ENCODE peak calls at places on chromosomes 6 and 20, in seven cellular contexts. One of them, this sample, is unnamed.

GRCh38 chr6:6881438-6882267 is 226.1 kb upstream of the RREB1 start:
- DNase-seq in NCI-H82: no peak
- DNase-seq in stimulated activated CD4-positive, alpha-beta T cell treated with anti-CD3 and anti-CD28 coated beads, Interleukin-12 subunit alpha, Interleukin-12 subunit beta, amount 100 ng/mL, for 4 hours: no peak
- DNase-seq in stromal cell of bone marrow: no peak
- DNase-seq in HEK293T: no peak
- DNase-seq in epithelial cell of esophagus: peak
- DNase-seq in left cardiac atrium: no peak
- DNase-seq in this sample: no peak

GRCh38 chr20:8744228-8744844 is 324.6 kb upstream of the PLCB4 start:
- DNase-seq in NCI-H82: no peak
- DNase-seq in HEK293T: no peak
- DNase-seq in epithelial cell of esophagus: peak
- DNase-seq in left cardiac atrium: no peak
- DNase-seq in stromal cell of bone marrow: peak
- DNase-seq in stimulated activated CD4-positive, alpha-beta T cell treated with anti-CD3 and anti-CD28 coated beads, Interleukin-12 subunit alpha, Interleukin-12 subunit beta, amount 100 ng/mL, for 4 hours: no peak
- DNase-seq in this sample: no peak

GRCh38 chr20:56328861-56329260 is 29.9 kb upstream of the FAM210B start:
- DNase-seq in stimulated activated CD4-positive, alpha-beta T cell treated with anti-CD3 and anti-CD28 coated beads, Interleukin-12 subunit alpha, Interleukin-12 subunit beta, amount 100 ng/mL, for 4 hours: no peak
- DNase-seq in left cardiac atrium: no peak
- DNase-seq in HEK293T: no peak
- DNase-seq in epithelial cell of esophagus: peak
- DNase-seq in NCI-H82: no peak
- DNase-seq in stromal cell of bone marrow: no peak
- DNase-seq in this sample: no peak

GRCh38 chr6:129709909-129710721 is at the start of gene ARHGAP18:
- DNase-seq in NCI-H82: peak
- DNase-seq in epithelial cell of esophagus: peak
- DNase-seq in stromal cell of bone marrow: peak
- DNase-seq in stimulated activated CD4-positive, alpha-beta T cell treated with anti-CD3 and anti-CD28 coated beads, Interleukin-12 subunit alpha, Interleukin-12 subunit beta, amount 100 ng/mL, for 4 hours: peak
- DNase-seq in left cardiac atrium: peak
- DNase-seq in HEK293T: peak
- DNase-seq in this sample: peak

GRCh38 chr6:132964101-132964867 is 149.9 kb downstream of the RPS12 start:
- DNase-seq in HEK293T: no peak
- DNase-seq in stimulated activated CD4-positive, alpha-beta T cell treated with anti-CD3 and anti-CD28 coated beads, Interleukin-12 subunit alpha, Interleukin-12 subunit beta, amount 100 ng/mL, for 4 hours: no peak
- DNase-seq in stromal cell of bone marrow: peak
- DNase-seq in epithelial cell of esophagus: peak
- DNase-seq in left cardiac atrium: no peak
- DNase-seq in NCI-H82: no peak
- DNase-seq in this sample: no peak

GRCh38 chr6:170529839-170530520 is 23.1 kb downstream of the PSMB1 start:
- DNase-seq in NCI-H82: peak
- DNase-seq in HEK293T: peak
- DNase-seq in stromal cell of bone marrow: peak
- DNase-seq in stimulated activated CD4-positive, alpha-beta T cell treated with anti-CD3 and anti-CD28 coated beads, Interleukin-12 subunit alpha, Interleukin-12 subunit beta, amount 100 ng/mL, for 4 hours: peak
- DNase-seq in left cardiac atrium: peak
- DNase-seq in epithelial cell of esophagus: peak
- DNase-seq in this sample: peak

GRCh38 chr6:161373905-161374451 is 100.1 kb upstream of the AGPAT4 start:
- DNase-seq in NCI-H82: peak
- DNase-seq in HEK293T: peak
- DNase-seq in left cardiac atrium: peak
- DNase-seq in stromal cell of bone marrow: no peak
- DNase-seq in epithelial cell of esophagus: peak
- DNase-seq in stimulated activated CD4-positive, alpha-beta T cell treated with anti-CD3 and anti-CD28 coated beads, Interleukin-12 subunit alpha, Interleukin-12 subunit beta, amount 100 ng/mL, for 4 hours: peak
- DNase-seq in this sample: peak

GRCh38 chr6:130575971-130576370 is 210.2 kb downstream of the TMEM200A start:
- DNase-seq in epithelial cell of esophagus: no peak
- DNase-seq in stimulated activated CD4-positive, alpha-beta T cell treated with anti-CD3 and anti-CD28 coated beads, Interleukin-12 subunit alpha, Interleukin-12 subunit beta, amount 100 ng/mL, for 4 hours: no peak
- DNase-seq in left cardiac atrium: no peak
- DNase-seq in HEK293T: no peak
- DNase-seq in NCI-H82: no peak
- DNase-seq in stromal cell of bone marrow: no peak
- DNase-seq in this sample: no peak

GRCh38 chr6:8229913-8230312 is 127.6 kb upstream of the EEF1E1 start:
- DNase-seq in stromal cell of bone marrow: no peak
- DNase-seq in left cardiac atrium: no peak
- DNase-seq in NCI-H82: no peak
- DNase-seq in epithelial cell of esophagus: peak
- DNase-seq in HEK293T: no peak
- DNase-seq in stimulated activated CD4-positive, alpha-beta T cell treated with anti-CD3 and anti-CD28 coated beads, Interleukin-12 subunit alpha, Interleukin-12 subunit beta, amount 100 ng/mL, for 4 hours: no peak
- DNase-seq in this sample: no peak

GRCh38 chr6:16346831-16347230 is 108.4 kb downstream of the GMPR start:
- DNase-seq in left cardiac atrium: no peak
- DNase-seq in stimulated activated CD4-positive, alpha-beta T cell treated with anti-CD3 and anti-CD28 coated beads, Interleukin-12 subunit alpha, Interleukin-12 subunit beta, amount 100 ng/mL, for 4 hours: no peak
- DNase-seq in stromal cell of bone marrow: no peak
- DNase-seq in epithelial cell of esophagus: no peak
- DNase-seq in NCI-H82: no peak
- DNase-seq in HEK293T: no peak
- DNase-seq in this sample: no peak

GRCh38 chr20:4763776-4764525 is 42.2 kb downstream of the PRND start:
- DNase-seq in HEK293T: no peak
- DNase-seq in stimulated activated CD4-positive, alpha-beta T cell treated with anti-CD3 and anti-CD28 coated beads, Interleukin-12 subunit alpha, Interleukin-12 subunit beta, amount 100 ng/mL, for 4 hours: no peak
- DNase-seq in NCI-H82: no peak
- DNase-seq in left cardiac atrium: no peak
- DNase-seq in stromal cell of bone marrow: no peak
- DNase-seq in epithelial cell of esophagus: peak
- DNase-seq in this sample: no peak

GRCh38 chr6:56911847-56912246 is 43.1 kb upstream of the BEND6 start:
- DNase-seq in stromal cell of bone marrow: peak
- DNase-seq in stimulated activated CD4-positive, alpha-beta T cell treated with anti-CD3 and anti-CD28 coated beads, Interleukin-12 subunit alpha, Interleukin-12 subunit beta, amount 100 ng/mL, for 4 hours: no peak
- DNase-seq in HEK293T: no peak
- DNase-seq in NCI-H82: no peak
- DNase-seq in left cardiac atrium: no peak
- DNase-seq in epithelial cell of esophagus: peak
- DNase-seq in this sample: no peak

GRCh38 chr6:63307581-63308246 is 12.1 kb downstream of the LGSN start:
- DNase-seq in stimulated activated CD4-positive, alpha-beta T cell treated with anti-CD3 and anti-CD28 coated beads, Interleukin-12 subunit alpha, Interleukin-12 subunit beta, amount 100 ng/mL, for 4 hours: no peak
- DNase-seq in epithelial cell of esophagus: peak
- DNase-seq in HEK293T: peak
- DNase-seq in left cardiac atrium: no peak
- DNase-seq in NCI-H82: peak
- DNase-seq in stromal cell of bone marrow: peak
- DNase-seq in this sample: no peak

GRCh38 chr6:107716688-107717089 is 107.4 kb downstream of the SCML4 start:
- DNase-seq in epithelial cell of esophagus: peak
- DNase-seq in stimulated activated CD4-positive, alpha-beta T cell treated with anti-CD3 and anti-CD28 coated beads, Interleukin-12 subunit alpha, Interleukin-12 subunit beta, amount 100 ng/mL, for 4 hours: peak
- DNase-seq in HEK293T: peak
- DNase-seq in NCI-H82: peak
- DNase-seq in stromal cell of bone marrow: no peak
- DNase-seq in left cardiac atrium: no peak
- DNase-seq in this sample: no peak

GRCh38 chr6:12103158-12103557 is 91.0 kb downstream of the HIVEP1 start:
- DNase-seq in stimulated activated CD4-positive, alpha-beta T cell treated with anti-CD3 and anti-CD28 coated beads, Interleukin-12 subunit alpha, Interleukin-12 subunit beta, amount 100 ng/mL, for 4 hours: no peak
- DNase-seq in epithelial cell of esophagus: no peak
- DNase-seq in stromal cell of bone marrow: no peak
- DNase-seq in NCI-H82: peak
- DNase-seq in HEK293T: no peak
- DNase-seq in left cardiac atrium: no peak
- DNase-seq in this sample: no peak

GRCh38 chr6:35804996-35805736 is at the start of gene LHFPL5:
- DNase-seq in stimulated activated CD4-positive, alpha-beta T cell treated with anti-CD3 and anti-CD28 coated beads, Interleukin-12 subunit alpha, Interleukin-12 subunit beta, amount 100 ng/mL, for 4 hours: peak
- DNase-seq in epithelial cell of esophagus: peak
- DNase-seq in HEK293T: peak
- DNase-seq in stromal cell of bone marrow: no peak
- DNase-seq in left cardiac atrium: peak
- DNase-seq in NCI-H82: peak
- DNase-seq in this sample: peak

GRCh38 chr6:157070403-157071107 is 252.8 kb downstream of the TMEM242 start:
- DNase-seq in stimulated activated CD4-positive, alpha-beta T cell treated with anti-CD3 and anti-CD28 coated beads, Interleukin-12 subunit alpha, Interleukin-12 subunit beta, amount 100 ng/mL, for 4 hours: no peak
- DNase-seq in left cardiac atrium: no peak
- DNase-seq in stromal cell of bone marrow: no peak
- DNase-seq in epithelial cell of esophagus: no peak
- DNase-seq in NCI-H82: no peak
- DNase-seq in HEK293T: peak
- DNase-seq in this sample: no peak

GRCh38 chr6:125153541-125154183 is at the start of gene TPD52L1:
- DNase-seq in NCI-H82: peak
- DNase-seq in stromal cell of bone marrow: peak
- DNase-seq in HEK293T: peak
- DNase-seq in left cardiac atrium: peak
- DNase-seq in epithelial cell of esophagus: peak
- DNase-seq in stimulated activated CD4-positive, alpha-beta T cell treated with anti-CD3 and anti-CD28 coated beads, Interleukin-12 subunit alpha, Interleukin-12 subunit beta, amount 100 ng/mL, for 4 hours: peak
- DNase-seq in this sample: peak

GRCh38 chr20:4729265-4729664 is 7.6 kb downstream of the PRND start:
- DNase-seq in stromal cell of bone marrow: no peak
- DNase-seq in epithelial cell of esophagus: peak
- DNase-seq in NCI-H82: no peak
- DNase-seq in HEK293T: no peak
- DNase-seq in stimulated activated CD4-positive, alpha-beta T cell treated with anti-CD3 and anti-CD28 coated beads, Interleukin-12 subunit alpha, Interleukin-12 subunit beta, amount 100 ng/mL, for 4 hours: no peak
- DNase-seq in left cardiac atrium: no peak
- DNase-seq in this sample: no peak

GRCh38 chr6:149152521-149152920 is 165.0 kb upstream of the TAB2 start:
- DNase-seq in epithelial cell of esophagus: no peak
- DNase-seq in HEK293T: no peak
- DNase-seq in NCI-H82: no peak
- DNase-seq in stimulated activated CD4-positive, alpha-beta T cell treated with anti-CD3 and anti-CD28 coated beads, Interleukin-12 subunit alpha, Interleukin-12 subunit beta, amount 100 ng/mL, for 4 hours: no peak
- DNase-seq in stromal cell of bone marrow: no peak
- DNase-seq in left cardiac atrium: no peak
- DNase-seq in this sample: no peak

GRCh38 chr6:35282472-35282871 is 15.1 kb upstream of the DEF6 start:
- DNase-seq in HEK293T: no peak
- DNase-seq in stimulated activated CD4-positive, alpha-beta T cell treated with anti-CD3 and anti-CD28 coated beads, Interleukin-12 subunit alpha, Interleukin-12 subunit beta, amount 100 ng/mL, for 4 hours: no peak
- DNase-seq in epithelial cell of esophagus: no peak
- DNase-seq in stromal cell of bone marrow: no peak
- DNase-seq in NCI-H82: no peak
- DNase-seq in left cardiac atrium: no peak
- DNase-seq in this sample: no peak

This sample was measured in glutamatergic neuron.